ENCODE peak calls at places on chromosomes 12 and 14, in nine cellular contexts. N, L, X, J, W, B, V, R and H are unnamed samples.

GRCh38 chr12:95836185-95836609 is 22.6 kb upstream of the SNRPF start:
- DNase-seq in N (no peak), L (no peak), X (no peak), J (no peak), W (no peak), B (no peak), V (no peak), R (no peak), H (no peak)

GRCh38 chr14:84064756-84065155 is 1465.2 kb upstream of the FLRT2 start:
- DNase-seq in N (no peak), L (no peak), X (no peak), J (no peak), W (no peak), B (no peak), V (no peak), R (no peak), H (no peak)

GRCh38 chr12:23083267-23083666 is 458.3 kb downstream of the ETNK1 start:
- DNase-seq in N (peak; percentile 12), L (no peak), X (no peak), J (no peak), W (peak; percentile 7), B (no peak), V (peak; percentile 26), R (no peak), H (peak; percentile 15)

GRCh38 chr12:79367016-79367575 is 323.7 kb downstream of the PAWR start:
- DNase-seq in N (no peak), L (no peak), X (no peak), J (no peak), W (no peak), B (no peak), V (no peak), R (no peak), H (no peak)

GRCh38 chr14:92649934-92650545 is 98.4 kb downstream of the LGMN start:
- DNase-seq in N (no peak), L (no peak), X (peak; percentile 57), J (peak; percentile 93), W (no peak), B (no peak), V (no peak), R (no peak), H (peak; percentile 87)

GRCh38 chr12:16174282-16174681 is 103.2 kb downstream of the SLC15A5 start:
- DNase-seq in N (no peak), L (no peak), X (no peak), J (no peak), W (no peak), B (no peak), V (no peak), R (no peak), H (no peak)

GRCh38 chr12:108825205-108825950 is 32.0 kb downstream of the SSH1 start:
- DNase-seq in N (no peak), L (no peak), X (no peak), J (no peak), W (no peak), B (no peak), V (peak; percentile 24), R (no peak), H (no peak)

GRCh38 chr12:16245199-16245598 is 32.3 kb downstream of the SLC15A5 start:
- DNase-seq in N (peak; percentile 6), L (no peak), X (no peak), J (no peak), W (no peak), B (no peak), V (no peak), R (no peak), H (no peak)

GRCh38 chr12:113086249-113087164 is 30.0 kb downstream of the DTX1 start:
- DNase-seq in N (no peak), L (peak; percentile 29), X (no peak), J (no peak), W (peak; percentile 19), B (no peak), V (peak; percentile 78), R (no peak), H (no peak)

GRCh38 chr14:89537911-89538310 is 120.9 kb upstream of the FOXN3 start:
- DNase-seq in N (no peak), L (no peak), X (no peak), J (no peak), W (no peak), B (no peak), V (no peak), R (no peak), H (no peak)

GRCh38 chr12:6961695-6962284 is 8.7 kb downstream of the PHB2 start:
- DNase-seq in N (peak; percentile 89), L (no peak), X (peak; percentile 75), J (no peak), W (peak; percentile 77), B (peak; percentile 57), V (peak; percentile 91), R (peak; percentile 83), H (peak; percentile 42)

GRCh38 chr12:4251228-4251891 is 22.2 kb upstream of the CCND2 start:
- DNase-seq in N (no peak), L (no peak), X (no peak), J (no peak), W (no peak), B (no peak), V (no peak), R (no peak), H (no peak)

GRCh38 chr12:62006076-62006732 is 254.0 kb upstream of the USP15 start:
- DNase-seq in N (peak; percentile 52), L (no peak), X (no peak), J (peak; percentile 3), W (peak; percentile 45), B (peak; percentile 32), V (peak; percentile 50), R (peak; percentile 45), H (peak; percentile 0)

GRCh38 chr12:71662861-71663560 is 637 bp downstream of the ZFC3H1 start:
- DNase-seq in N (peak; percentile 79), L (peak; percentile 58), X (peak; percentile 62), J (no peak), W (peak; percentile 57), B (peak; percentile 52), V (peak; percentile 69), R (peak; percentile 80), H (peak; percentile 18)

GRCh38 chr14:90521121-90521929 is 124.5 kb downstream of the CALM1 start:
- DNase-seq in N (no peak), L (no peak), X (peak; percentile 55), J (no peak), W (no peak), B (no peak), V (no peak), R (peak; percentile 14), H (no peak)

GRCh38 chr14:22221508-22221907 is 367.5 kb downstream of the DAD1 start:
- DNase-seq in N (peak; percentile 27), L (no peak), X (no peak), J (no peak), W (peak; percentile 14), B (no peak), V (peak; percentile 26), R (no peak), H (no peak)
- TF ChIP-seq CTCF in N (peak; percentile 47), L (peak; percentile 12), X (no peak), J (peak; percentile 36), W (no peak), B (no peak), V (peak; percentile 36), R (peak; percentile 38), H (peak; percentile 14)

DNA sequence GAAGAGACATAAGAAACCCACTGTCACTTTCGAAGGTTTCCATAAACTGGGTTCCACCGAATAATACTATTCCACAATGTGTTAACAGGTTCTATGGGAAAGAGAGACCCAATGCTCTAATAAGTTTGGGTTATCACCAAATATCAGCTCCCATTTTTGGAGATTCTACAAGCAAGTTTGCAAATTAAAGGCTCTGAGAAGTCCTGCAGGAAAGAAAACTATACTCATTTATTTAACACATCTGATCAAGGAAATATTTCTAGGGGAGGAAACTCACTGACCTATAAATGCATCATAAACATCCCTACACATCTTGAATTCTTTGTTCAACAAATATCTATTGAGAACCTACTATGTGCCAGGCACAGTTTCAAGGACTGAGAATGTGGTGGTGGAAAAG is 161.4 kb downstream of the KSR2 start:
- DNase-seq in N (no peak), L (no peak), X (no peak), J (no peak), W (no peak), B (no peak), V (no peak), R (no peak), H (no peak)
- TF ChIP-seq CTCF in N (no peak), L (no peak), X (no peak), J (no peak), W (no peak), B (no peak), V (no peak), R (no peak), H (no peak)

GRCh38 chr14:28767851-28768548 is 1.4 kb downstream of the FOXG1 start:
- DNase-seq in N (peak; percentile 49), L (no peak), X (no peak), J (no peak), W (no peak), B (peak; percentile 37), V (no peak), R (no peak), H (no peak)

GRCh38 chr14:28770061-28770460 is 3.5 kb downstream of the FOXG1 start:
- DNase-seq in N (no peak), L (no peak), X (no peak), J (no peak), W (no peak), B (no peak), V (no peak), R (no peak), H (no peak)

GRCh38 chr14:28770574-28770973 is 4.0 kb downstream of the FOXG1 start:
- DNase-seq in N (no peak), L (no peak), X (no peak), J (no peak), W (no peak), B (no peak), V (no peak), R (no peak), H (no peak)

GRCh38 chr14:28768549-28768870 is 1.9 kb downstream of the FOXG1 start:
- DNase-seq in N (no peak), L (no peak), X (no peak), J (no peak), W (no peak), B (no peak), V (no peak), R (no peak), H (no peak)

GRCh38 chr14:28769358-28769757 is 2.8 kb downstream of the FOXG1 start:
- DNase-seq in N (no peak), L (no peak), X (no peak), J (no peak), W (no peak), B (no peak), V (no peak), R (no peak), H (no peak)
- TF ChIP-seq CTCF in N (no peak), L (no peak), X (no peak), J (no peak), W (no peak), B (no peak), V (no peak), R (no peak), H (no peak)

DNA sequence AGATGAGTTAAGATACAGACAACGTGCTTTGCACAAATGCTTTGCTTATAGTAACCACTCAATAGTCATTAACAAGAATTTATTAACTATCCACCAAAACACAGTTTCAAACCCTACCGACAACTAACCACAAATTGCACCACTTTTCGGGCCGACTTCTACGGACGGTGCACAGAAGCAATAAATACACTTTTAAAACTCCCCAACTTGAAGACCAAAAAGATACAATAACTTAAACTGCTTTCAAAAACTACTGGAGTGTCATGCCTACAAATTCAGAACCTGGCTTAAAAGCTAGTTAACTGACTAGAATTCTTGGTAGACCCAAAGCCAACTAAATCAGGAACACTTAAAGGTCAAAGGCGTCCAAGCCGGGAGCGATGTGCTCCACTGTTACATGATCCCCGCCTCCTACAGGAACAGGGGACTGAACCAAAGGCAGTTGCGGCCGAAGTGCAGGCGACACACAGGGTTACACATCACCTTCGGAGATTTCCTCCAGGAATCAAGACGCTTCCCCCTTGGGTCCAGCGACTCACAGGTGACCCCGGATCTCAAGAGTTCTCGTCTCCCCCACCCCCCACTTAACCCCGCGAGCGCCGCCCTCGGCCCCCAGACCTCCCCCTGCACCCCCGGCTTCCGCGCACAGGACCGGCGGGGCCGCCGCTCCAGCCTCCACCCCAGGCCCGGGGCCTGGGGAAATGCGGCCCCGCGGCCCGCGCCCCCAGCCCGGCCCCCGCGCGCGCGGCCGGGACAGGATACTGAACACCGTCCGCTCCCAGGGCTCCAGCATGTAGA is 507 bp downstream of the SPTSSA start:
- DNase-seq in N (peak; percentile 71), L (peak; percentile 12), X (peak; percentile 59), J (no peak), W (peak; percentile 51), B (peak; percentile 50), V (peak; percentile 60), R (peak; percentile 86), H (no peak)
- TF ChIP-seq CTCF in N (no peak), L (no peak), X (no peak), J (no peak), W (no peak), B (no peak), V (no peak), R (no peak), H (no peak)